ENCODE peak calls at places on chromosomes 11 and 22, in nine cellular contexts. Y, V, C, L, W, E, J, U and D are unnamed samples.

GRCh38 chr22:44848791-44849410 is 96.5 kb downstream of the ARHGAP8 start:
- DNase-seq in Y (no peak), V (no peak), C (no peak), L (no peak), W (no peak), E (no peak), J (no peak), U (no peak), D (no peak)

GRCh38 chr22:47066616-47066905 is 304.1 kb downstream of the TBC1D22A start:
- DNase-seq in Y (no peak), V (no peak), C (no peak), L (no peak), W (no peak), E (no peak), J (no peak), U (no peak), D (no peak)

GRCh38 chr22:22556995-22557925 is 1.8 kb downstream of the PRAME start:
- DNase-seq in Y (no peak), V (no peak), C (no peak), L (no peak), W (no peak), E (no peak), J (no peak), U (no peak), D (no peak)

GRCh38 chr11:130738618-130739017 is 177.7 kb downstream of the SNX19 start:
- DNase-seq in Y (no peak), V (peak), C (no peak), L (no peak), W (no peak), E (no peak), J (no peak), U (no peak), D (no peak)

GRCh38 chr11:125591659-125592304 is 870 bp upstream of the STT3A start:
- DNase-seq in Y (no peak), V (peak), C (peak), L (peak), W (peak), E (peak), J (peak), U (peak), D (peak)

GRCh38 chr22:20606041-20606783 is 98.8 kb downstream of the MED15 start:
- DNase-seq in Y (no peak), V (peak), C (no peak), L (no peak), W (no peak), E (peak), J (peak), U (peak), D (peak)

GRCh38 chr22:27420817-27421361 is 380.7 kb downstream of the MN1 start:
- DNase-seq in Y (no peak), V (peak), C (peak), L (peak), W (peak), E (peak), J (no peak), U (no peak), D (no peak)

GRCh38 chr22:46636221-46637002 is 16.2 kb downstream of the GRAMD4 start:
- DNase-seq in Y (no peak), V (no peak), C (peak), L (no peak), W (no peak), E (no peak), J (no peak), U (no peak), D (no peak)

GRCh38 chr11:118621071-118621815 is 13.8 kb downstream of the PHLDB1 start:
- DNase-seq in Y (no peak), V (peak), C (peak), L (peak), W (peak), E (peak), J (peak), U (peak), D (peak)

GRCh38 chr11:130118636-130119387 is 40.8 kb upstream of the ST14 start:
- DNase-seq in Y (no peak), V (no peak), C (no peak), L (no peak), W (no peak), E (no peak), J (peak), U (peak), D (no peak)

GRCh38 chr11:113477321-113477720 is 2.1 kb upstream of the DRD2 start:
- DNase-seq in Y (no peak), V (no peak), C (no peak), L (no peak), W (no peak), E (no peak), J (no peak), U (peak), D (no peak)

GRCh38 chr11:84089072-84090057 is 803.2 kb upstream of the CCDC90B start:
- DNase-seq in Y (no peak), V (no peak), C (no peak), L (no peak), W (no peak), E (no peak), J (peak), U (no peak), D (no peak)

GRCh38 chr22:29071261-29072045 is 1.4 kb upstream of the KREMEN1 start:
- DNase-seq in Y (no peak), V (peak), C (peak), L (no peak), W (peak), E (peak), J (peak), U (peak), D (peak)

GRCh38 chr22:27397036-27397947 is 404.3 kb downstream of the MN1 start:
- DNase-seq in Y (no peak), V (peak), C (no peak), L (no peak), W (no peak), E (no peak), J (no peak), U (no peak), D (no peak)

GRCh38 chr11:119125849-119126248 is 4.5 kb downstream of the HINFP start:
- DNase-seq in Y (no peak), V (no peak), C (no peak), L (no peak), W (no peak), E (no peak), J (no peak), U (no peak), D (no peak)

GRCh38 chr11:8273281-8273680 is 9.6 kb upstream of the LMO1 start:
- DNase-seq in Y (no peak), V (peak), C (no peak), L (no peak), W (no peak), E (no peak), J (no peak), U (no peak), D (no peak)

GRCh38 chr11:86174101-86175046 is 70.2 kb upstream of the EED start:
- DNase-seq in Y (peak), V (peak), C (peak), L (peak), W (peak), E (peak), J (peak), U (no peak), D (peak)

GRCh38 chr22:37024339-37025157 is 5.0 kb downstream of the MPST start:
- DNase-seq in Y (no peak), V (no peak), C (no peak), L (no peak), W (no peak), E (no peak), J (no peak), U (no peak), D (no peak)
- TF ChIP-seq POLR2A in Y (no peak), V (no peak), C (no peak), L (no peak), W (no peak), E (no peak), J (no peak), U (no peak), D (no peak)

DNA sequence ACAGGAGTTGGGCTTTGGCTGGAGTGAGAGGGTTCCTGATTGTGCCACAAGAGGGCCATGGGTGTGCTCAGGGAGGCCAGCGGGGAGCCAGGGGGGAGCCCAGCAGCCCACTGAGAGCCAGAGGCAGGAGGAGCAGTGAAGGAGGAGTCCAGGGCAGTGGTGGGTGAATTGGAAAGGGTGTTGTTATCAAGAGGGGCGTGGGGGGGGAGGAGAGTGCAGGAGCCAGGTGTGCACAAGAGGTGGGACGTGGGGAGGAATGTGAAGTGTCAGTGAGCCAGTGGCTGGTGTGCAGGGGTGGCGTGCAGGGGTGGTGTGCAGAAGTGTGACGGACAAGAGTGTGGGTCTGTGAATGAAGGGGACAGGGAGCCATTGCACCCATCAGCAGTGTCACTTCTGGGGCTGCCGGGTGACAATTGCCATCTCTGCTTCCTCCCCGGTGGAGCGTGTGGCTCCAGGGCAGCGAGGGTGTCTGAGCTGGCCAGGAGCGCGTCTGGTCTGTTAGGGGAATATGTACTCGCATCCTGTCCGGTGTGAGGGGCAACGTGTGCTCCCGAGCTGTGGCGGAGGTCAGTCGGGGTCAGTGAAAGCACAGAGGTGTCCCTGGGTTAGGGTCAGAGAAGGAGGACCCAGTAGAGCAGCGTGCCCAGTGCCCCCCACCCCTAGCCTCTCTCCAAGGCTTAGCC is 1.7 kb downstream of the CLCF1 start:
- DNase-seq in Y (no peak), V (peak), C (no peak), L (no peak), W (peak), E (peak), J (peak), U (peak), D (peak)
- TF ChIP-seq POLR2A in Y (no peak), V (no peak), C (no peak), L (no peak), W (no peak), E (no peak), J (no peak), U (no peak), D (no peak)

GRCh38 chr11:73227571-73228211 is 9.6 kb downstream of the P2RY2 start:
- DNase-seq in Y (no peak), V (no peak), C (no peak), L (no peak), W (peak), E (peak), J (no peak), U (no peak), D (no peak)

GRCh38 chr11:73230931-73231330 is 12.8 kb downstream of the P2RY2 start:
- DNase-seq in Y (no peak), V (no peak), C (no peak), L (no peak), W (peak), E (peak), J (no peak), U (no peak), D (no peak)

GRCh38 chr11:73228268-73229134 is 10.4 kb downstream of the P2RY2 start:
- DNase-seq in Y (no peak), V (no peak), C (no peak), L (no peak), W (peak), E (peak), J (no peak), U (no peak), D (no peak)

GRCh38 chr11:73229321-73230275 is 11.5 kb downstream of the P2RY2 start:
- DNase-seq in Y (no peak), V (no peak), C (no peak), L (no peak), W (peak), E (peak), J (no peak), U (no peak), D (no peak)

DNA sequence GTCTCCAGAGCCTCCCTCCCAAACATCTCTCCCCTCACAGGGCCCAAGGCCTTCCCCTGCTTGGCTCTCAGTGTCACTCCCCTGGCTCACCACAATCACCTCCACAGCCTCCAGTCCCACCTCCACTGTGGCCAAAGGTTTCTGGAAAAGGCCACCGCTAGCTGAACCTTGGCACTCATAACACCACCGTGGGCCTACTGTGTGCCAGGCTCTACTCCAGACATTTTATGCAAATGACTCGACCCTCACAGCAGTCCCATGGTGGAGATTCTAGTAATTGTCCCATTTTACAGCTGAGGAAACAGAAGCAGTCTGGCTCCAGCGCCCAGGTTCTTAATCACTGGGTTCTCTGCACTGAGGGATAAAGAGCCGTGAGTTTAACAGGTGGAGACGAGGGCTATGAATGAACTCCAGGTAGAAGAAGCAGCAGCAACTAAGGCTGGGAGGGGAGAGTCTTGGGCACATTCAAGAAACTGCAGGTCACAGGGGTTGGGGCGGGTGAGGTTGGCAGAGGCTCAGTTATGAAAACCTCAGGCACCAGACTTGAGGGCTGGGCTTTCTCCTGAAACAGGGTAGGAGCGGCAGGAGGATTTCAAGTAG is 12.3 kb downstream of the P2RY2 start:
- DNase-seq in Y (no peak), V (no peak), C (no peak), L (no peak), W (peak), E (peak), J (no peak), U (no peak), D (no peak)
- TF ChIP-seq POLR2A in Y (no peak), V (no peak), C (no peak), L (no peak), W (no peak), E (no peak), J (no peak), U (no peak), D (no peak)

DNA sequence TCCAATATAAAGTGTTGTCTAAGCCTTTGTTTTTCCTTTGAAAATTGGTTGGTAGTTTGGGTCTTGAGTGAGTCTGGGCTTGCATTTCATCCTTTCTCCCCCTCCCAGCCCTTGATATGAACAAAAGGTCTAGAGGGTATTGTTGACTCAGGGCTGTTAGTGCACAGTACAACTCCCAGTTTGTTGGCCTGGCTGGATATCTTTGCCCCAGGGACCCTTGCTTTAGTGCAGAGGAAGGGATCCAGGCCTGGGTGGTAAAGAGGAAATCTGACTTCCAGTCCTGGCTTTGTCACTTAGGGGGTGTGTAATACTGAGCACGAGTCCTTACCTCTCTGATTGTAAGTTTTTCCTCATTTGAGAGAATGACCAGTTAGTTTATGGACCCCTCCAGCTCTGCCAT is 330.4 kb downstream of the TMEM135 start:
- DNase-seq in Y (no peak), V (no peak), C (no peak), L (no peak), W (no peak), E (no peak), J (no peak), U (no peak), D (no peak)
- TF ChIP-seq POLR2A in Y (no peak), V (no peak), C (no peak), L (no peak), W (no peak), E (no peak), J (no peak), U (no peak), D (no peak)